ENCODE peak calls at places on chromosomes 7 and 10, in five cellular contexts. U is RWPE1, Z is cardiac muscle cell, C is fibroblast of pulmonary artery, Q is Daoy. M is an unnamed sample.

GRCh38 chr10:33722067-33722466 is 387.6 kb upstream of the NRP1 start:
- DNase-seq in U (no peak), Z (no peak), Q (no peak), C (peak), M (peak)

GRCh38 chr10:31759124-31759798 is 169.4 kb downstream of the ARHGAP12 start:
- DNase-seq in C (peak), Q (no peak), Z (peak), U (peak), M (peak)

GRCh38 chr10:79285315-79286185 is 61.7 kb upstream of the PPIF start:
- DNase-seq in Q (no peak), U (no peak), C (no peak), Z (no peak), M (no peak)

GRCh38 chr7:90384433-90384832 is 18.8 kb upstream of the CLDN12 start:
- DNase-seq in C (no peak), Z (no peak), Q (no peak), U (peak), M (peak)

GRCh38 chr7:41448104-41448503 is 254.8 kb downstream of the INHBA start:
- DNase-seq in C (peak), U (no peak), Q (no peak), Z (no peak), M (no peak)

GRCh38 chr7:1693991-1694524 is 24.0 kb downstream of the ELFN1 start:
- DNase-seq in C (peak), U (no peak), Z (peak), Q (peak), M (peak)

GRCh38 chr7:33646166-33646565 is 259.2 kb upstream of the BMPER start:
- DNase-seq in U (no peak), C (no peak), Z (no peak), Q (no peak), M (no peak)

GRCh38 chr7:129906700-129907099 is 46.1 kb downstream of the UBE2H start:
- DNase-seq in C (peak), Z (no peak), U (no peak), Q (no peak), M (peak)

GRCh38 chr7:40658731-40659130 is 523.9 kb downstream of the SUGCT start:
- DNase-seq in Q (no peak), C (no peak), Z (no peak), U (no peak), M (no peak)

GRCh38 chr10:33428706-33429105 is 94.2 kb upstream of the NRP1 start:
- DNase-seq in Z (no peak), Q (no peak), C (no peak), U (no peak), M (no peak)